ENCODE peak calls at places on chromosomes 6 and 20, in ten cellular contexts. Q is D341Med, H is T-helper 2 cell, Z is RWPE1, J is A549, N is body of pancreas, A is RPMI8226, E is AG20443, Y is HepG2, K is occipital lobe. V is an unnamed sample.
A peak's percentile ranks its signal among the peaks of the same experiment; 100 is the strongest.

GRCh38 chr6:43096451-43097097 is 20.5 kb downstream of the PTK7 start:
- DNase-seq in Q (no peak), J (no peak), Y (no peak), N (no peak), A (no peak), E (peak; percentile 84), K (no peak), H (no peak), Z (peak; percentile 87), V (peak; percentile 76)

GRCh38 chr20:34262488-34263288 is 21.5 kb downstream of the ASIP start:
- DNase-seq in Q (no peak), N (no peak), E (peak; percentile 51), Y (peak; percentile 70), H (no peak), Z (no peak), K (no peak), A (no peak), J (no peak), V (no peak)

GRCh38 chr6:17580518-17581048 is 19.5 kb upstream of the FAM8A1 start:
- DNase-seq in N (peak; percentile 46), Q (no peak), H (peak; percentile 6), Z (peak; percentile 26), E (peak; percentile 44), A (no peak), Y (no peak), K (peak; percentile 39), J (peak; percentile 43), V (no peak)

GRCh38 chr6:166305562-166306117 is 2.6 kb downstream of the PRR18 start:
- DNase-seq in J (no peak), H (no peak), N (no peak), A (no peak), K (no peak), Y (no peak), Q (no peak), Z (no peak), E (no peak), V (no peak)

GRCh38 chr6:158042245-158042798 is 60.7 kb downstream of the SYNJ2 start:
- DNase-seq in E (peak; percentile 49), A (no peak), J (peak; percentile 51), H (no peak), Q (no peak), Y (peak; percentile 40), K (peak; percentile 79), N (no peak), Z (peak; percentile 58), V (no peak)

GRCh38 chr6:84953401-84953800 is 189.0 kb upstream of the TBX18 start:
- DNase-seq in Q (no peak), H (no peak), J (no peak), Z (no peak), E (peak; percentile 31), K (no peak), Y (no peak), A (no peak), N (no peak), V (no peak)

GRCh38 chr6:49676671-49677281 is 36.6 kb downstream of the CRISP2 start:
- DNase-seq in A (no peak), Q (no peak), J (peak; percentile 2), Z (peak; percentile 22), H (no peak), K (no peak), E (no peak), N (no peak), Y (no peak), V (no peak)

GRCh38 chr6:150764638-150765456 is 100.7 kb upstream of the MTHFD1L start:
- DNase-seq in A (no peak), Q (no peak), J (no peak), N (no peak), E (no peak), K (no peak), Z (no peak), Y (no peak), H (no peak), V (no peak)

GRCh38 chr20:47620808-47621805 is 119.4 kb downstream of the NCOA3 start:
- DNase-seq in H (no peak), K (no peak), J (peak; percentile 71), A (peak; percentile 57), Y (peak; percentile 66), N (no peak), Q (no peak), E (peak; percentile 55), Z (peak; percentile 64), V (peak; percentile 17)

GRCh38 chr20:62977613-62978558 is 25.4 kb downstream of the SLC17A9 start:
- DNase-seq in A (peak; percentile 93), H (peak; percentile 87), Z (peak; percentile 77), E (no peak), J (peak; percentile 34), K (no peak), Y (no peak), Q (no peak), N (no peak), V (no peak)